ENCODE peak calls at places on chromosome 7, in five cellular contexts. One of them, this sample, is unnamed.

GRCh38 chr7:30378275-30378674 is 93.9 kb downstream of the ZNRF2 start:
- DNase-seq in stimulated activated CD4-positive, alpha-beta T cell treated with anti-CD3 and anti-CD28 coated beads, TNF-alpha, amount 100 ng/mL, for 24 hours: no peak
- DNase-seq in stimulated activated CD8-positive, alpha-beta memory T cell treated with anti-CD3 and anti-CD28 coated beads, Interleukin-15, amount 100 ng/mL, for 24 hours: no peak
- DNase-seq in ecto neural progenitor cell: no peak
- DNase-seq in RKO: no peak
- DNase-seq in this sample: no peak

GRCh38 chr7:42247301-42247700 is 10.3 kb upstream of the GLI3 start:
- DNase-seq in RKO: no peak
- DNase-seq in stimulated activated CD4-positive, alpha-beta T cell treated with anti-CD3 and anti-CD28 coated beads, TNF-alpha, amount 100 ng/mL, for 24 hours: no peak
- DNase-seq in stimulated activated CD8-positive, alpha-beta memory T cell treated with anti-CD3 and anti-CD28 coated beads, Interleukin-15, amount 100 ng/mL, for 24 hours: no peak
- DNase-seq in ecto neural progenitor cell: no peak
- DNase-seq in this sample: no peak

GRCh38 chr7:111919164-111919563 is 287.0 kb downstream of the DOCK4 start:
- DNase-seq in RKO: no peak
- DNase-seq in stimulated activated CD4-positive, alpha-beta T cell treated with anti-CD3 and anti-CD28 coated beads, TNF-alpha, amount 100 ng/mL, for 24 hours: no peak
- DNase-seq in ecto neural progenitor cell: no peak
- DNase-seq in stimulated activated CD8-positive, alpha-beta memory T cell treated with anti-CD3 and anti-CD28 coated beads, Interleukin-15, amount 100 ng/mL, for 24 hours: no peak
- DNase-seq in this sample: no peak

GRCh38 chr7:4080954-4081353 is 601.1 kb upstream of the FOXK1 start:
- DNase-seq in RKO: no peak
- DNase-seq in stimulated activated CD4-positive, alpha-beta T cell treated with anti-CD3 and anti-CD28 coated beads, TNF-alpha, amount 100 ng/mL, for 24 hours: no peak
- DNase-seq in stimulated activated CD8-positive, alpha-beta memory T cell treated with anti-CD3 and anti-CD28 coated beads, Interleukin-15, amount 100 ng/mL, for 24 hours: no peak
- DNase-seq in ecto neural progenitor cell: peak; percentile 37
- DNase-seq in this sample: peak; percentile 32

GRCh38 chr7:47938574-47939165 is 9.6 kb downstream of the PKD1L1 start:
- DNase-seq in stimulated activated CD8-positive, alpha-beta memory T cell treated with anti-CD3 and anti-CD28 coated beads, Interleukin-15, amount 100 ng/mL, for 24 hours: no peak
- DNase-seq in RKO: no peak
- DNase-seq in ecto neural progenitor cell: no peak
- DNase-seq in stimulated activated CD4-positive, alpha-beta T cell treated with anti-CD3 and anti-CD28 coated beads, TNF-alpha, amount 100 ng/mL, for 24 hours: no peak
- DNase-seq in this sample: no peak

GRCh38 chr7:136938476-136938875 is 70.0 kb downstream of the CHRM2 start:
- DNase-seq in RKO: no peak
- DNase-seq in ecto neural progenitor cell: no peak
- DNase-seq in stimulated activated CD4-positive, alpha-beta T cell treated with anti-CD3 and anti-CD28 coated beads, TNF-alpha, amount 100 ng/mL, for 24 hours: no peak
- DNase-seq in stimulated activated CD8-positive, alpha-beta memory T cell treated with anti-CD3 and anti-CD28 coated beads, Interleukin-15, amount 100 ng/mL, for 24 hours: no peak
- DNase-seq in this sample: no peak

GRCh38 chr7:143979359-143979758 is 20.8 kb upstream of the OR6B1 start:
- DNase-seq in stimulated activated CD4-positive, alpha-beta T cell treated with anti-CD3 and anti-CD28 coated beads, TNF-alpha, amount 100 ng/mL, for 24 hours: no peak
- DNase-seq in RKO: peak; percentile 75
- DNase-seq in stimulated activated CD8-positive, alpha-beta memory T cell treated with anti-CD3 and anti-CD28 coated beads, Interleukin-15, amount 100 ng/mL, for 24 hours: no peak
- DNase-seq in ecto neural progenitor cell: no peak
- DNase-seq in this sample: no peak

GRCh38 chr7:45217358-45217757 is 59.8 kb downstream of the RAMP3 start:
- DNase-seq in stimulated activated CD4-positive, alpha-beta T cell treated with anti-CD3 and anti-CD28 coated beads, TNF-alpha, amount 100 ng/mL, for 24 hours: no peak
- DNase-seq in stimulated activated CD8-positive, alpha-beta memory T cell treated with anti-CD3 and anti-CD28 coated beads, Interleukin-15, amount 100 ng/mL, for 24 hours: no peak
- DNase-seq in RKO: peak; percentile 12
- DNase-seq in ecto neural progenitor cell: peak; percentile 65
- DNase-seq in this sample: no peak

GRCh38 chr7:94395141-94396041 is 696 bp downstream of the COL1A2 start:
- DNase-seq in RKO: peak; percentile 83
- DNase-seq in stimulated activated CD4-positive, alpha-beta T cell treated with anti-CD3 and anti-CD28 coated beads, TNF-alpha, amount 100 ng/mL, for 24 hours: no peak
- DNase-seq in stimulated activated CD8-positive, alpha-beta memory T cell treated with anti-CD3 and anti-CD28 coated beads, Interleukin-15, amount 100 ng/mL, for 24 hours: no peak
- DNase-seq in ecto neural progenitor cell: peak; percentile 60
- DNase-seq in this sample: no peak

GRCh38 chr7:458511-459245 is 61.0 kb downstream of the PDGFA start:
- DNase-seq in stimulated activated CD4-positive, alpha-beta T cell treated with anti-CD3 and anti-CD28 coated beads, TNF-alpha, amount 100 ng/mL, for 24 hours: no peak
- DNase-seq in RKO: no peak
- DNase-seq in ecto neural progenitor cell: no peak
- DNase-seq in stimulated activated CD8-positive, alpha-beta memory T cell treated with anti-CD3 and anti-CD28 coated beads, Interleukin-15, amount 100 ng/mL, for 24 hours: no peak
- DNase-seq in this sample: no peak

GRCh38 chr7:44995555-44996493 is 4.2 kb upstream of the CCM2 start:
- DNase-seq in stimulated activated CD4-positive, alpha-beta T cell treated with anti-CD3 and anti-CD28 coated beads, TNF-alpha, amount 100 ng/mL, for 24 hours: no peak
- DNase-seq in ecto neural progenitor cell: no peak
- DNase-seq in RKO: no peak
- DNase-seq in stimulated activated CD8-positive, alpha-beta memory T cell treated with anti-CD3 and anti-CD28 coated beads, Interleukin-15, amount 100 ng/mL, for 24 hours: no peak
- DNase-seq in this sample: no peak

GRCh38 chr7:151699147-151699546 is 177.8 kb downstream of the PRKAG2 start:
- DNase-seq in stimulated activated CD8-positive, alpha-beta memory T cell treated with anti-CD3 and anti-CD28 coated beads, Interleukin-15, amount 100 ng/mL, for 24 hours: no peak
- DNase-seq in RKO: no peak
- DNase-seq in ecto neural progenitor cell: no peak
- DNase-seq in stimulated activated CD4-positive, alpha-beta T cell treated with anti-CD3 and anti-CD28 coated beads, TNF-alpha, amount 100 ng/mL, for 24 hours: no peak
- DNase-seq in this sample: no peak

GRCh38 chr7:96241834-96242233 is 80.1 kb downstream of the SLC25A13 start:
- DNase-seq in RKO: no peak
- DNase-seq in ecto neural progenitor cell: no peak
- DNase-seq in stimulated activated CD4-positive, alpha-beta T cell treated with anti-CD3 and anti-CD28 coated beads, TNF-alpha, amount 100 ng/mL, for 24 hours: no peak
- DNase-seq in stimulated activated CD8-positive, alpha-beta memory T cell treated with anti-CD3 and anti-CD28 coated beads, Interleukin-15, amount 100 ng/mL, for 24 hours: no peak
- DNase-seq in this sample: no peak

GRCh38 chr7:47576031-47576908 is 5.6 kb downstream of the TNS3 start:
- DNase-seq in stimulated activated CD4-positive, alpha-beta T cell treated with anti-CD3 and anti-CD28 coated beads, TNF-alpha, amount 100 ng/mL, for 24 hours: no peak
- DNase-seq in RKO: no peak
- DNase-seq in stimulated activated CD8-positive, alpha-beta memory T cell treated with anti-CD3 and anti-CD28 coated beads, Interleukin-15, amount 100 ng/mL, for 24 hours: no peak
- DNase-seq in ecto neural progenitor cell: no peak
- DNase-seq in this sample: no peak

GRCh38 chr7:54712777-54713176 is 46.2 kb downstream of the SEC61G start:
- DNase-seq in stimulated activated CD8-positive, alpha-beta memory T cell treated with anti-CD3 and anti-CD28 coated beads, Interleukin-15, amount 100 ng/mL, for 24 hours: no peak
- DNase-seq in ecto neural progenitor cell: no peak
- DNase-seq in RKO: no peak
- DNase-seq in stimulated activated CD4-positive, alpha-beta T cell treated with anti-CD3 and anti-CD28 coated beads, TNF-alpha, amount 100 ng/mL, for 24 hours: no peak
- DNase-seq in this sample: no peak

GRCh38 chr7:141158562-141158961 is 84.7 kb downstream of the TMEM178B start:
- DNase-seq in stimulated activated CD4-positive, alpha-beta T cell treated with anti-CD3 and anti-CD28 coated beads, TNF-alpha, amount 100 ng/mL, for 24 hours: no peak
- DNase-seq in stimulated activated CD8-positive, alpha-beta memory T cell treated with anti-CD3 and anti-CD28 coated beads, Interleukin-15, amount 100 ng/mL, for 24 hours: no peak
- DNase-seq in RKO: peak; percentile 98
- DNase-seq in ecto neural progenitor cell: no peak
- DNase-seq in this sample: peak; percentile 62

GRCh38 chr7:124775422-124775821 is 9.8 kb upstream of the GPR37 start:
- DNase-seq in RKO: no peak
- DNase-seq in ecto neural progenitor cell: no peak
- DNase-seq in stimulated activated CD4-positive, alpha-beta T cell treated with anti-CD3 and anti-CD28 coated beads, TNF-alpha, amount 100 ng/mL, for 24 hours: no peak
- DNase-seq in stimulated activated CD8-positive, alpha-beta memory T cell treated with anti-CD3 and anti-CD28 coated beads, Interleukin-15, amount 100 ng/mL, for 24 hours: no peak
- DNase-seq in this sample: no peak

GRCh38 chr7:121803041-121803440 is 69.9 kb upstream of the PTPRZ1 start:
- DNase-seq in stimulated activated CD8-positive, alpha-beta memory T cell treated with anti-CD3 and anti-CD28 coated beads, Interleukin-15, amount 100 ng/mL, for 24 hours: no peak
- DNase-seq in RKO: no peak
- DNase-seq in ecto neural progenitor cell: no peak
- DNase-seq in stimulated activated CD4-positive, alpha-beta T cell treated with anti-CD3 and anti-CD28 coated beads, TNF-alpha, amount 100 ng/mL, for 24 hours: no peak
- DNase-seq in this sample: no peak

GRCh38 chr7:108890862-108891261 is 321.2 kb downstream of the DNAJB9 start:
- DNase-seq in stimulated activated CD8-positive, alpha-beta memory T cell treated with anti-CD3 and anti-CD28 coated beads, Interleukin-15, amount 100 ng/mL, for 24 hours: no peak
- DNase-seq in stimulated activated CD4-positive, alpha-beta T cell treated with anti-CD3 and anti-CD28 coated beads, TNF-alpha, amount 100 ng/mL, for 24 hours: no peak
- DNase-seq in RKO: no peak
- DNase-seq in ecto neural progenitor cell: no peak
- DNase-seq in this sample: no peak

GRCh38 chr7:29884399-29885272 is 78.3 kb downstream of the WIPF3 start:
- DNase-seq in stimulated activated CD4-positive, alpha-beta T cell treated with anti-CD3 and anti-CD28 coated beads, TNF-alpha, amount 100 ng/mL, for 24 hours: no peak
- DNase-seq in ecto neural progenitor cell: peak; percentile 67
- DNase-seq in RKO: no peak
- DNase-seq in stimulated activated CD8-positive, alpha-beta memory T cell treated with anti-CD3 and anti-CD28 coated beads, Interleukin-15, amount 100 ng/mL, for 24 hours: no peak
- DNase-seq in this sample: no peak

GRCh38 chr7:16599860-16600259 is 45.7 kb downstream of the ANKMY2 start:
- DNase-seq in RKO: no peak
- DNase-seq in ecto neural progenitor cell: no peak
- DNase-seq in stimulated activated CD4-positive, alpha-beta T cell treated with anti-CD3 and anti-CD28 coated beads, TNF-alpha, amount 100 ng/mL, for 24 hours: no peak
- DNase-seq in stimulated activated CD8-positive, alpha-beta memory T cell treated with anti-CD3 and anti-CD28 coated beads, Interleukin-15, amount 100 ng/mL, for 24 hours: no peak
- DNase-seq in this sample: no peak

GRCh38 chr7:106369349-106369748 is 84.6 kb upstream of the NAMPT start:
- DNase-seq in stimulated activated CD8-positive, alpha-beta memory T cell treated with anti-CD3 and anti-CD28 coated beads, Interleukin-15, amount 100 ng/mL, for 24 hours: no peak
- DNase-seq in RKO: no peak
- DNase-seq in ecto neural progenitor cell: no peak
- DNase-seq in stimulated activated CD4-positive, alpha-beta T cell treated with anti-CD3 and anti-CD28 coated beads, TNF-alpha, amount 100 ng/mL, for 24 hours: no peak
- DNase-seq in this sample: peak; percentile 85

GRCh38 chr7:151244156-151244870 is 4.2 kb downstream of the SMARCD3 start:
- DNase-seq in stimulated activated CD8-positive, alpha-beta memory T cell treated with anti-CD3 and anti-CD28 coated beads, Interleukin-15, amount 100 ng/mL, for 24 hours: no peak
- DNase-seq in RKO: peak; percentile 56
- DNase-seq in stimulated activated CD4-positive, alpha-beta T cell treated with anti-CD3 and anti-CD28 coated beads, TNF-alpha, amount 100 ng/mL, for 24 hours: no peak
- DNase-seq in ecto neural progenitor cell: peak; percentile 67
- DNase-seq in this sample: no peak

GRCh38 chr7:142901426-142902259 is 16.1 kb upstream of the TRPV6 start:
- DNase-seq in ecto neural progenitor cell: no peak
- DNase-seq in stimulated activated CD4-positive, alpha-beta T cell treated with anti-CD3 and anti-CD28 coated beads, TNF-alpha, amount 100 ng/mL, for 24 hours: no peak
- DNase-seq in stimulated activated CD8-positive, alpha-beta memory T cell treated with anti-CD3 and anti-CD28 coated beads, Interleukin-15, amount 100 ng/mL, for 24 hours: no peak
- DNase-seq in RKO: no peak
- DNase-seq in this sample: peak; percentile 62

GRCh38 chr7:150838965-150839650 is 13.2 kb upstream of the AOC1 start:
- DNase-seq in ecto neural progenitor cell: peak; percentile 18
- DNase-seq in RKO: no peak
- DNase-seq in stimulated activated CD4-positive, alpha-beta T cell treated with anti-CD3 and anti-CD28 coated beads, TNF-alpha, amount 100 ng/mL, for 24 hours: no peak
- DNase-seq in stimulated activated CD8-positive, alpha-beta memory T cell treated with anti-CD3 and anti-CD28 coated beads, Interleukin-15, amount 100 ng/mL, for 24 hours: no peak
- DNase-seq in this sample: no peak

GRCh38 chr7:101913247-101913721 is 95.9 kb downstream of the CUX1 start:
- DNase-seq in stimulated activated CD8-positive, alpha-beta memory T cell treated with anti-CD3 and anti-CD28 coated beads, Interleukin-15, amount 100 ng/mL, for 24 hours: no peak
- DNase-seq in ecto neural progenitor cell: no peak
- DNase-seq in stimulated activated CD4-positive, alpha-beta T cell treated with anti-CD3 and anti-CD28 coated beads, TNF-alpha, amount 100 ng/mL, for 24 hours: no peak
- DNase-seq in RKO: no peak
- DNase-seq in this sample: no peak

GRCh38 chr7:94064541-94065191 is 60.5 kb upstream of the BET1 start:
- DNase-seq in stimulated activated CD4-positive, alpha-beta T cell treated with anti-CD3 and anti-CD28 coated beads, TNF-alpha, amount 100 ng/mL, for 24 hours: no peak
- DNase-seq in stimulated activated CD8-positive, alpha-beta memory T cell treated with anti-CD3 and anti-CD28 coated beads, Interleukin-15, amount 100 ng/mL, for 24 hours: no peak
- DNase-seq in RKO: no peak
- DNase-seq in ecto neural progenitor cell: no peak
- DNase-seq in this sample: no peak

GRCh38 chr7:26426096-26426495 is 134.4 kb downstream of the SNX10 start:
- DNase-seq in ecto neural progenitor cell: no peak
- DNase-seq in stimulated activated CD8-positive, alpha-beta memory T cell treated with anti-CD3 and anti-CD28 coated beads, Interleukin-15, amount 100 ng/mL, for 24 hours: no peak
- DNase-seq in stimulated activated CD4-positive, alpha-beta T cell treated with anti-CD3 and anti-CD28 coated beads, TNF-alpha, amount 100 ng/mL, for 24 hours: no peak
- DNase-seq in RKO: no peak
- DNase-seq in this sample: no peak

GRCh38 chr7:50824882-50825281 is 42.2 kb upstream of the GRB10 start:
- DNase-seq in stimulated activated CD8-positive, alpha-beta memory T cell treated with anti-CD3 and anti-CD28 coated beads, Interleukin-15, amount 100 ng/mL, for 24 hours: no peak
- DNase-seq in stimulated activated CD4-positive, alpha-beta T cell treated with anti-CD3 and anti-CD28 coated beads, TNF-alpha, amount 100 ng/mL, for 24 hours: no peak
- DNase-seq in RKO: peak; percentile 10
- DNase-seq in ecto neural progenitor cell: no peak
- DNase-seq in this sample: no peak

GRCh38 chr7:27191081-27191715 is 6.2 kb upstream of the HOXA11 start:
- DNase-seq in RKO: no peak
- DNase-seq in ecto neural progenitor cell: no peak
- DNase-seq in stimulated activated CD8-positive, alpha-beta memory T cell treated with anti-CD3 and anti-CD28 coated beads, Interleukin-15, amount 100 ng/mL, for 24 hours: no peak
- DNase-seq in stimulated activated CD4-positive, alpha-beta T cell treated with anti-CD3 and anti-CD28 coated beads, TNF-alpha, amount 100 ng/mL, for 24 hours: no peak
- DNase-seq in this sample: no peak

GRCh38 chr7:29921404-29922010 is 68.1 kb downstream of the SCRN1 start:
- DNase-seq in ecto neural progenitor cell: peak; percentile 69
- DNase-seq in RKO: peak; percentile 74
- DNase-seq in stimulated activated CD4-positive, alpha-beta T cell treated with anti-CD3 and anti-CD28 coated beads, TNF-alpha, amount 100 ng/mL, for 24 hours: no peak
- DNase-seq in stimulated activated CD8-positive, alpha-beta memory T cell treated with anti-CD3 and anti-CD28 coated beads, Interleukin-15, amount 100 ng/mL, for 24 hours: no peak
- DNase-seq in this sample: no peak

GRCh38 chr7:21939136-21939857 is 6.4 kb downstream of the CDCA7L start:
- DNase-seq in stimulated activated CD4-positive, alpha-beta T cell treated with anti-CD3 and anti-CD28 coated beads, TNF-alpha, amount 100 ng/mL, for 24 hours: peak; percentile 35
- DNase-seq in RKO: no peak
- DNase-seq in stimulated activated CD8-positive, alpha-beta memory T cell treated with anti-CD3 and anti-CD28 coated beads, Interleukin-15, amount 100 ng/mL, for 24 hours: no peak
- DNase-seq in ecto neural progenitor cell: no peak
- DNase-seq in this sample: no peak

GRCh38 chr7:47039899-47040298 is 542.0 kb downstream of the TNS3 start:
- DNase-seq in ecto neural progenitor cell: no peak
- DNase-seq in stimulated activated CD8-positive, alpha-beta memory T cell treated with anti-CD3 and anti-CD28 coated beads, Interleukin-15, amount 100 ng/mL, for 24 hours: no peak
- DNase-seq in stimulated activated CD4-positive, alpha-beta T cell treated with anti-CD3 and anti-CD28 coated beads, TNF-alpha, amount 100 ng/mL, for 24 hours: no peak
- DNase-seq in RKO: no peak
- DNase-seq in this sample: no peak

GRCh38 chr7:117654780-117655179 is 175.0 kb downstream of the CFTR start:
- DNase-seq in RKO: no peak
- DNase-seq in stimulated activated CD4-positive, alpha-beta T cell treated with anti-CD3 and anti-CD28 coated beads, TNF-alpha, amount 100 ng/mL, for 24 hours: no peak
- DNase-seq in ecto neural progenitor cell: no peak
- DNase-seq in stimulated activated CD8-positive, alpha-beta memory T cell treated with anti-CD3 and anti-CD28 coated beads, Interleukin-15, amount 100 ng/mL, for 24 hours: no peak
- DNase-seq in this sample: no peak

GRCh38 chr7:136869991-136870798 is 1.7 kb downstream of the CHRM2 start:
- DNase-seq in ecto neural progenitor cell: peak; percentile 48
- DNase-seq in RKO: no peak
- DNase-seq in stimulated activated CD4-positive, alpha-beta T cell treated with anti-CD3 and anti-CD28 coated beads, TNF-alpha, amount 100 ng/mL, for 24 hours: no peak
- DNase-seq in stimulated activated CD8-positive, alpha-beta memory T cell treated with anti-CD3 and anti-CD28 coated beads, Interleukin-15, amount 100 ng/mL, for 24 hours: no peak
- DNase-seq in this sample: no peak

GRCh38 chr7:157685430-157686284 is 348.9 kb downstream of the DNAJB6 start:
- DNase-seq in stimulated activated CD4-positive, alpha-beta T cell treated with anti-CD3 and anti-CD28 coated beads, TNF-alpha, amount 100 ng/mL, for 24 hours: no peak
- DNase-seq in ecto neural progenitor cell: peak; percentile 71
- DNase-seq in stimulated activated CD8-positive, alpha-beta memory T cell treated with anti-CD3 and anti-CD28 coated beads, Interleukin-15, amount 100 ng/mL, for 24 hours: no peak
- DNase-seq in RKO: no peak
- DNase-seq in this sample: no peak

GRCh38 chr7:99155207-99155606 is 11.3 kb upstream of the SMURF1 start:
- DNase-seq in stimulated activated CD4-positive, alpha-beta T cell treated with anti-CD3 and anti-CD28 coated beads, TNF-alpha, amount 100 ng/mL, for 24 hours: no peak
- DNase-seq in ecto neural progenitor cell: no peak
- DNase-seq in RKO: no peak
- DNase-seq in stimulated activated CD8-positive, alpha-beta memory T cell treated with anti-CD3 and anti-CD28 coated beads, Interleukin-15, amount 100 ng/mL, for 24 hours: no peak
- DNase-seq in this sample: no peak